ENCODE peak calls at places on chromosomes 5 and 9, in four cellular contexts. I is LoVo; A is stimulated activated naive CD8-positive, alpha-beta T cell treated with anti-CD3 and anti-CD28 coated beads, Interleukin-15, amount 100 ng/mL, for 72 hours; F is HT1080. R is an unnamed sample.

GRCh38 chr5:40291338-40291737 is 388.4 kb upstream of the PTGER4 start:
- DNase-seq in F (peak), I (no peak), A (no peak), R (no peak)

GRCh38 chr9:130062750-130063149 is 9.0 kb downstream of the GPR107 start:
- DNase-seq in F (no peak), I (no peak), A (no peak), R (no peak)

GRCh38 chr5:150219142-150219541 is 29.3 kb downstream of the SLC6A7 start:
- DNase-seq in F (no peak), I (no peak), A (no peak), R (no peak)

GRCh38 chr9:93119953-93120845 is 13.9 kb downstream of the NINJ1 start:
- DNase-seq in F (peak), I (peak), A (peak), R (peak)

GRCh38 chr5:145473032-145473642 is 362.0 kb downstream of the PRELID2 start:
- DNase-seq in I (no peak), F (no peak), A (no peak), R (no peak)

GRCh38 chr5:78574731-78575161 is 73.8 kb downstream of the LHFPL2 start:
- DNase-seq in I (no peak), A (no peak), F (peak), R (no peak)

GRCh38 chr9:5617749-5618148 is 11.2 kb upstream of the RIC1 start:
- DNase-seq in F (no peak), I (no peak), A (no peak), R (no peak)

GRCh38 chr5:66554211-66554610 is 42.0 kb upstream of the MAST4 start:
- DNase-seq in A (peak), F (peak), I (peak), R (no peak)

GRCh38 chr5:149416977-149417713 is 38.1 kb upstream of the IL17B start:
- DNase-seq in A (no peak), F (no peak), I (no peak), R (no peak)

GRCh38 chr9:33908749-33909148 is 91.8 kb downstream of the UBE2R2 start:
- DNase-seq in F (no peak), A (no peak), I (no peak), R (no peak)

GRCh38 chr5:151692312-151692711 is 5.6 kb upstream of the SPARC start:
- DNase-seq in I (no peak), F (no peak), A (no peak), R (no peak)

GRCh38 chr5:125349432-125349831 is 603.0 kb upstream of the ZNF608 start:
- DNase-seq in I (no peak), F (no peak), A (no peak), R (peak)

GRCh38 chr5:3604501-3604900 is 8.9 kb downstream of the IRX1 start:
- DNase-seq in F (no peak), A (no peak), I (no peak), R (no peak)

GRCh38 chr9:104142799-104143553 is 48.9 kb downstream of the SMC2 start:
- DNase-seq in A (no peak), I (no peak), F (no peak), R (no peak)

GRCh38 chr9:91421022-91421765 is 2.4 kb downstream of the NFIL3 start:
- DNase-seq in F (no peak), I (no peak), A (peak), R (no peak)

GRCh38 chr9:73179594-73179993 is 27.9 kb downstream of the ANXA1 start:
- DNase-seq in I (peak), A (no peak), F (peak), R (no peak)